ENCODE peak calls at places on chromosomes 16 and 17, in seven cellular contexts. F is fibroblast of the conjunctiva, N is RPMI8226, I is RPMI7951, Q is HFF-Myc, D is HEK293T, P is upper lobe of right lung. J is an unnamed sample.

GRCh38 chr17:31274252-31274651 is 22.8 kb downstream of the OMG start:
- DNase-seq in F (peak; percentile 55), N (no peak), I (no peak), Q (no peak), D (no peak), P (no peak), J (no peak)

GRCh38 chr17:35082073-35082657 is 18.7 kb upstream of the RFFL start:
- DNase-seq in F (no peak), N (peak; percentile 91), I (peak; percentile 89), Q (peak; percentile 73), D (no peak), P (no peak), J (peak; percentile 33)

GRCh38 chr17:78107976-78108725 is 20.4 kb downstream of the TMC6 start:
- DNase-seq in F (no peak), N (no peak), I (no peak), Q (no peak), D (no peak), P (no peak), J (no peak)

GRCh38 chr17:70138309-70138865 is 30.9 kb upstream of the KCNJ2 start:
- DNase-seq in F (peak; percentile 5), N (no peak), I (peak; percentile 48), Q (no peak), D (peak; percentile 9), P (no peak), J (no peak)

GRCh38 chr16:84446596-84447392 is 57.7 kb downstream of the MEAK7 start:
- DNase-seq in F (no peak), N (no peak), I (no peak), Q (no peak), D (no peak), P (peak; percentile 22), J (no peak)

GRCh38 chr16:3662601-3663000 is 8.1 kb downstream of the DNASE1 start:
- DNase-seq in F (no peak), N (no peak), I (no peak), Q (no peak), D (no peak), P (no peak), J (no peak)

GRCh38 chr17:72152392-72152727 is 31.5 kb downstream of the SOX9 start:
- DNase-seq in F (no peak), N (no peak), I (no peak), Q (no peak), D (no peak), P (no peak), J (no peak)

GRCh38 chr17:43719578-43719977 is 39.0 kb downstream of the SOST start:
- DNase-seq in F (no peak), N (no peak), I (no peak), Q (no peak), D (no peak), P (no peak), J (no peak)

GRCh38 chr17:32882734-32883133 is 5.8 kb upstream of the MYO1D start:
- DNase-seq in F (no peak), N (no peak), I (peak; percentile 69), Q (no peak), D (no peak), P (no peak), J (no peak)

GRCh38 chr17:58352843-58353719 is 1.1 kb upstream of the SUPT4H1 start:
- DNase-seq in F (no peak), N (peak; percentile 25), I (peak; percentile 61), Q (no peak), D (peak; percentile 56), P (peak; percentile 68), J (peak; percentile 67)

GRCh38 chr16:49491736-49492089 is 118.1 kb downstream of the C16orf78 start:
- DNase-seq in F (no peak), N (peak; percentile 15), I (no peak), Q (no peak), D (peak; percentile 21), P (peak; percentile 56), J (no peak)

GRCh38 chr17:76783146-76783545 is 45.2 kb downstream of the MFSD11 start:
- DNase-seq in F (no peak), N (peak; percentile 76), I (no peak), Q (no peak), D (no peak), P (no peak), J (peak; percentile 93)

GRCh38 chr17:28618464-28618863 is 4.5 kb upstream of the RSKR start:
- DNase-seq in F (no peak), N (no peak), I (no peak), Q (no peak), D (no peak), P (no peak), J (no peak)

GRCh38 chr17:41417576-41418015 is 6.8 kb downstream of the KRT37 start:
- DNase-seq in F (no peak), N (peak; percentile 69), I (no peak), Q (no peak), D (peak; percentile 23), P (no peak), J (peak; percentile 10)

GRCh38 chr17:48439875-48440505 is 10.0 kb upstream of the SKAP1 start:
- DNase-seq in F (no peak), N (peak; percentile 37), I (peak; percentile 15), Q (no peak), D (no peak), P (no peak), J (peak; percentile 58)

GRCh38 chr16:11742041-11742535 is 569 bp downstream of the TXNDC11 start:
- DNase-seq in F (no peak), N (no peak), I (peak; percentile 24), Q (no peak), D (peak; percentile 34), P (peak; percentile 85), J (peak; percentile 65)

GRCh38 chr16:88192601-88193000 is 190.2 kb upstream of the ZNF469 start:
- DNase-seq in F (no peak), N (no peak), I (no peak), Q (no peak), D (no peak), P (peak; percentile 11), J (no peak)

GRCh38 chr16:57689772-57690558 is 4.6 kb upstream of the DRC7 start:
- DNase-seq in F (no peak), N (no peak), I (no peak), Q (no peak), D (no peak), P (no peak), J (peak; percentile 62)

GRCh38 chr17:45234641-45235040 is 13.0 kb downstream of the FMNL1 start:
- DNase-seq in F (no peak), N (peak; percentile 44), I (no peak), Q (no peak), D (peak; percentile 49), P (no peak), J (peak; percentile 76)

GRCh38 chr16:555528-556478 is 4.4 kb upstream of the PRR35 start:
- DNase-seq in F (no peak), N (no peak), I (no peak), Q (no peak), D (no peak), P (no peak), J (no peak)

GRCh38 chr16:84360748-84361147 is 7.6 kb upstream of the ATP2C2 start:
- DNase-seq in F (no peak), N (no peak), I (no peak), Q (no peak), D (no peak), P (no peak), J (no peak)

GRCh38 chr16:57380671-57381462 is 8.6 kb downstream of the CX3CL1 start:
- DNase-seq in F (no peak), N (peak; percentile 91), I (peak; percentile 30), Q (no peak), D (no peak), P (no peak), J (no peak)

GRCh38 chr16:1435921-1436697 is 5.2 kb downstream of the PERCC1 start:
- DNase-seq in F (no peak), N (peak; percentile 53), I (no peak), Q (no peak), D (no peak), P (no peak), J (no peak)

GRCh38 chr17:48456584-48456983 is 26.6 kb upstream of the SKAP1 start:
- DNase-seq in F (no peak), N (peak; percentile 61), I (no peak), Q (no peak), D (no peak), P (no peak), J (no peak)

GRCh38 chr17:55426851-55427586 is 5.4 kb upstream of the MMD start:
- DNase-seq in F (no peak), N (no peak), I (peak; percentile 24), Q (no peak), D (no peak), P (no peak), J (no peak)

GRCh38 chr17:50498021-50498874 is 10.0 kb upstream of the MYCBPAP start:
- DNase-seq in F (no peak), N (no peak), I (no peak), Q (no peak), D (no peak), P (no peak), J (no peak)

GRCh38 chr17:18928726-18929125 is 23.2 kb upstream of the SLC5A10 start:
- DNase-seq in F (no peak), N (no peak), I (no peak), Q (no peak), D (no peak), P (no peak), J (no peak)

GRCh38 chr16:22373662-22374310 is 633 bp downstream of the CDR2 start:
- DNase-seq in F (no peak), N (peak; percentile 60), I (peak; percentile 33), Q (no peak), D (peak; percentile 26), P (peak; percentile 77), J (peak; percentile 72)

GRCh38 chr17:76670708-76671122 is 27.2 kb upstream of the ST6GALNAC1 start:
- DNase-seq in F (no peak), N (no peak), I (no peak), Q (no peak), D (peak; percentile 5), P (no peak), J (no peak)